ENCODE peak calls at places on chromosomes 3 and 15, in nine cellular contexts. R is right cardiac atrium, Z is NT2/D1, Y is A673, B is GM23338, P is BE2C, S is cardiac muscle cell, X is DND-41, E is Karpas-422. F is an unnamed sample. For H3K27me3, the result is how much of the 10 kb centered on the place peaks cover.

GRCh38 chr3:172046268-172046915 is 7.0 kb downstream of the FNDC3B start:
- DNase-seq in R (no peak), Z (no peak), Y (no peak), B (no peak), P (no peak), S (no peak), X (no peak), E (no peak), F (no peak)

GRCh38 chr3:38579551-38580449 is 69.7 kb downstream of the SCN5A start:
- DNase-seq in R (peak), Z (no peak), Y (no peak), B (no peak), P (peak), S (peak), X (no peak), E (peak), F (peak)

GRCh38 chr15:47332481-47332880 is 384.8 kb upstream of the SEMA6D start:
- DNase-seq in R (no peak), Z (no peak), Y (no peak), B (no peak), P (no peak), S (no peak), X (no peak), E (no peak), F (no peak)

GRCh38 chr3:49701388-49702077 is 12.2 kb downstream of the RNF123 start:
- DNase-seq in R (no peak), Z (no peak), Y (no peak), B (peak), P (no peak), S (peak), X (no peak), E (peak), F (peak)

GRCh38 chr3:112111785-112112402 is 21.2 kb downstream of the GCSAM start:
- DNase-seq in R (no peak), Z (peak), Y (peak), B (peak), P (peak), S (peak), X (peak), E (peak), F (peak)

GRCh38 chr15:55552926-55553325 is 35.2 kb downstream of the PYGO1 start:
- DNase-seq in R (peak), Z (peak), Y (no peak), B (peak), P (peak), S (peak), X (no peak), E (no peak), F (no peak)

GRCh38 chr3:176167272-176167671 is 1030.0 kb downstream of the TBL1XR1 start:
- DNase-seq in R (no peak), Z (no peak), Y (no peak), B (no peak), P (no peak), S (no peak), X (no peak), E (no peak), F (no peak)

GRCh38 chr15:57463360-57463759 is 87.1 kb downstream of the CGNL1 start:
- DNase-seq in R (no peak), Z (no peak), Y (no peak), B (no peak), P (no peak), S (no peak), X (no peak), E (no peak), F (no peak)

GRCh38 chr3:81463761-81464160 is 297.7 kb downstream of the GBE1 start:
- DNase-seq in R (no peak), Z (no peak), Y (no peak), B (no peak), P (no peak), S (no peak), X (no peak), E (no peak), F (no peak)

GRCh38 chr3:184639351-184639750 is 72.5 kb downstream of the MAGEF1 start:
- DNase-seq in R (no peak), Z (no peak), Y (no peak), B (no peak), P (peak), S (no peak), X (no peak), E (no peak), F (no peak)

GRCh38 chr3:37559461-37559860 is 302.2 kb upstream of the CTDSPL start:
- DNase-seq in R (no peak), Z (no peak), Y (no peak), B (peak), P (no peak), S (no peak), X (no peak), E (no peak), F (no peak)

GRCh38 chr3:183434992-183435391 is 6.6 kb upstream of the MCF2L2 start:
- DNase-seq in R (no peak), Z (peak), Y (no peak), B (peak), P (no peak), S (no peak), X (no peak), E (no peak), F (peak)

GRCh38 chr3:52693071-52693470 is 7.2 kb downstream of the GNL3 start:
- DNase-seq in R (no peak), Z (no peak), Y (no peak), B (no peak), P (no peak), S (no peak), X (no peak), E (no peak), F (no peak)

GRCh38 chr3:101010316-101010715 is 17.1 kb upstream of the ABI3BP start:
- DNase-seq in R (no peak), Z (no peak), Y (no peak), B (no peak), P (no peak), S (no peak), X (no peak), E (no peak), F (no peak)

GRCh38 chr15:43118276-43118675 is 12.4 kb upstream of the UBR1 start:
- DNase-seq in R (no peak), Z (no peak), Y (no peak), B (no peak), P (no peak), S (no peak), X (no peak), E (no peak), F (no peak)

GRCh38 chr15:76575177-76576078 is 238.9 kb downstream of the ISL2 start:
- DNase-seq in R (no peak), Z (no peak), Y (peak), B (no peak), P (no peak), S (no peak), X (no peak), E (no peak), F (no peak)

GRCh38 chr3:113714702-113715101 is 18.3 kb upstream of the USF3 start:
- DNase-seq in R (no peak), Z (no peak), Y (no peak), B (no peak), P (no peak), S (no peak), X (no peak), E (no peak), F (no peak)

GRCh38 chr15:69976366-69976994 is 121.2 kb downstream of the TLE3 start:
- DNase-seq in R (no peak), Z (peak), Y (peak), B (peak), P (no peak), S (peak), X (peak), E (peak), F (peak)

GRCh38 chr3:129616713-129617112 is 10.2 kb upstream of the PLXND1 start:
- DNase-seq in R (no peak), Z (no peak), Y (no peak), B (no peak), P (no peak), S (no peak), X (no peak), E (no peak), F (no peak)

GRCh38 chr3:13623101-13623654 is 74.3 kb downstream of the FBLN2 start:
- DNase-seq in R (no peak), Z (no peak), Y (no peak), B (no peak), P (peak), S (peak), X (no peak), E (no peak), F (peak)

GRCh38 chr3:16482770-16483531 is 30.5 kb downstream of the RFTN1 start:
- DNase-seq in R (no peak), Z (peak), Y (no peak), B (peak), P (no peak), S (no peak), X (no peak), E (peak), F (peak)

GRCh38 chr3:128623762-128624176 is 26.8 kb downstream of the RPN1 start:
- DNase-seq in R (peak), Z (no peak), Y (no peak), B (no peak), P (no peak), S (no peak), X (no peak), E (no peak), F (no peak)

GRCh38 chr15:52710050-52710709 is 31.0 kb upstream of the ATOSA start:
- DNase-seq in R (no peak), Z (no peak), Y (no peak), B (no peak), P (no peak), S (no peak), X (no peak), E (peak), F (no peak)

GRCh38 chr3:186109897-186110803 is 1.3 kb upstream of the ETV5 start:
- DNase-seq in R (peak), Z (no peak), Y (peak), B (peak), P (peak), S (no peak), X (no peak), E (no peak), F (peak)

GRCh38 chr3:30354513-30354912 is 251.9 kb upstream of the TGFBR2 start:
- DNase-seq in R (no peak), Z (no peak), Y (no peak), B (no peak), P (no peak), S (peak), X (peak), E (no peak), F (no peak)

GRCh38 chr15:79089331-79089889 is 1.2 kb downstream of the RASGRF1 start:
- DNase-seq in R (no peak), Z (no peak), Y (no peak), B (peak), P (no peak), S (peak), X (no peak), E (no peak), F (peak)

GRCh38 chr15:79084308-79084968 is 6.1 kb downstream of the RASGRF1 start:
- DNase-seq in R (no peak), Z (no peak), Y (no peak), B (no peak), P (no peak), S (no peak), X (no peak), E (no peak), F (no peak)

GRCh38 chr15:79088426-79089205 is 2.0 kb downstream of the RASGRF1 start:
- DNase-seq in R (no peak), Z (no peak), Y (no peak), B (no peak), P (no peak), S (no peak), X (peak), E (no peak), F (peak)

GRCh38 chr15:79089890-79090486 is 592 bp downstream of the RASGRF1 start:
- DNase-seq in R (no peak), Z (no peak), Y (peak), B (peak), P (no peak), S (no peak), X (no peak), E (no peak), F (peak)

GRCh38 chr15:79086814-79087213 is 3.8 kb downstream of the RASGRF1 start:
- DNase-seq in R (no peak), Z (no peak), Y (no peak), B (no peak), P (no peak), S (no peak), X (no peak), E (no peak), F (no peak)
- H3K27me3 ChIP-seq in R (under half), Z (half or more), Y (half or more), B (half or more), P (half or more), S (half or more), X (under half), E (under half), F (half or more)

GRCh38 chr3:150825916-150826377 is 63.0 kb upstream of the SIAH2 start:
- DNase-seq in R (no peak), Z (no peak), Y (no peak), B (no peak), P (no peak), S (no peak), X (no peak), E (no peak), F (no peak)

GRCh38 chr3:150828261-150828660 is 65.3 kb upstream of the SIAH2 start:
- DNase-seq in R (no peak), Z (no peak), Y (no peak), B (no peak), P (no peak), S (no peak), X (no peak), E (no peak), F (no peak)

GRCh38 chr3:150828997-150829396 is 66.0 kb upstream of the SIAH2 start:
- DNase-seq in R (no peak), Z (no peak), Y (no peak), B (no peak), P (no peak), S (no peak), X (no peak), E (no peak), F (no peak)

GRCh38 chr3:150825192-150825915 is 62.4 kb upstream of the SIAH2 start:
- DNase-seq in R (no peak), Z (no peak), Y (no peak), B (no peak), P (no peak), S (no peak), X (no peak), E (no peak), F (no peak)

GRCh38 chr3:150826466-150827282 is 63.7 kb upstream of the SIAH2 start:
- DNase-seq in R (no peak), Z (no peak), Y (no peak), B (no peak), P (no peak), S (no peak), X (no peak), E (no peak), F (no peak)
- H3K27me3 ChIP-seq in R (under half), Z (under half), Y (under half), B (under half), P (under half), S (under half), X (under half), E (under half), F (under half)

GRCh38 chr3:123412811-123413588 is 35.9 kb downstream of the ADCY5 start:
- DNase-seq in R (no peak), Z (no peak), Y (no peak), B (peak), P (no peak), S (no peak), X (no peak), E (no peak), F (no peak)

GRCh38 chr3:123410149-123410515 is 38.8 kb downstream of the ADCY5 start:
- DNase-seq in R (no peak), Z (no peak), Y (peak), B (no peak), P (no peak), S (no peak), X (no peak), E (no peak), F (no peak)

GRCh38 chr3:123409443-123410148 is 39.3 kb downstream of the ADCY5 start:
- DNase-seq in R (no peak), Z (no peak), Y (no peak), B (no peak), P (no peak), S (no peak), X (no peak), E (no peak), F (no peak)

GRCh38 chr3:123412076-123412475 is 36.8 kb downstream of the ADCY5 start:
- DNase-seq in R (no peak), Z (no peak), Y (no peak), B (peak), P (no peak), S (no peak), X (no peak), E (no peak), F (peak)

DNA sequence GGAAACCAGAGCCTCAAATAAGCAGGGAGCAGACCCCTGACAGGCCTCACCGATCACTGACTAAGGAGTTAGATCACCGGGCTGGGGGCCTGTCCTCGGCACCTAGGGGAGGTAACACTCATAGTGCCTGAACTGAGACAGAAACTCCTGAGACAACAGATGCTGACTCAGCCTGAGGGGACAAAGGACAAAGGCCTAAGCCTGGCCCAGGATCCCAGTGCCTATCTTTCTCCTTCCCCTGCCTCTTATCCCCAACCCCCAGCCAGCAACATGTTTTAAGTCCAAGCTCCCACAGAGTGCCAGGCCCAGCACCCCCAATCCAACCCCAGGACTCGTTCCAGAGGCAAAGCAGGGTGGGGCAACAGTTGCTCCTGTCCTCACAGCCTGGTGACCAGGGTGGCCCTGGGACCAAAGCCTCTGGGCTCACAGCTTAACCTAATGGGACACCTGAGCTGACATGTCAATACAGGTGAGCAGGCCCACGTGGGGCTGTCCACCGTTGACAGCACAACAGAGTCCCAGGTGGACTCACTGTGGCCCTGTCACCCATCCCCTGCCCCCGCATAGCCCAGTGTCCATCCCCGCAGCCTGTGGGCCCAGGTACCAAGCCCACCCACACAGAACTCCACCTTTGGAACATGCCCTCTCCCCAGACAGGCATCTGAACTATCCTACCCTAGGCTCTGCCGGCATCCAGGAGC is 37.4 kb downstream of the ADCY5 start:
- DNase-seq in R (no peak), Z (no peak), Y (no peak), B (no peak), P (no peak), S (no peak), X (no peak), E (no peak), F (no peak)
- H3K27me3 ChIP-seq in R (under half), Z (under half), Y (under half), B (under half), P (under half), S (under half), X (under half), E (under half), F (under half)

GRCh38 chr3:61483997-61484396 is 77.4 kb upstream of the PTPRG start:
- DNase-seq in R (no peak), Z (no peak), Y (no peak), B (no peak), P (no peak), S (no peak), X (peak), E (no peak), F (no peak)
- H3K27me3 ChIP-seq in R (under half), Z (under half), Y (under half), B (under half), P (under half), S (under half), X (under half), E (under half), F (under half)

GRCh38 chr15:89243046-89243690 is 611 bp upstream of the FANCI start:
- DNase-seq in R (peak), Z (no peak), Y (no peak), B (peak), P (no peak), S (no peak), X (no peak), E (no peak), F (peak)
- H3K27me3 ChIP-seq in R (under half), Z (under half), Y (under half), B (under half), P (under half), S (under half), X (under half), E (under half), F (under half)

F was measured in H7.